ENCODE peak calls at places on chromosomes 3 and 15, in eight cellular contexts. C is heart right ventricle, R is astrocyte of the spinal cord, I is adrenal gland, T is AG04449, Q is colonic mucosa, M is fibroblast of lung, V is neural progenitor cell. F is an unnamed sample.

GRCh38 chr3:126607214-126607908 is 47.6 kb downstream of the TXNRD3 start:
- DNase-seq in T (peak), I (no peak), M (peak), Q (no peak), V (no peak), C (no peak), R (peak), F (peak)

GRCh38 chr15:75606711-75607684 is 18.5 kb downstream of the SNUPN start:
- DNase-seq in R (peak), T (no peak), C (no peak), Q (no peak), I (no peak), V (no peak), M (no peak), F (no peak)

GRCh38 chr15:74618841-74619596 is 3.4 kb downstream of the CLK3 start:
- DNase-seq in C (no peak), M (no peak), V (no peak), I (no peak), T (no peak), Q (no peak), R (no peak), F (no peak)

GRCh38 chr3:114464548-114464947 is 170.7 kb downstream of the TIGIT start:
- DNase-seq in R (no peak), V (peak), M (no peak), I (no peak), C (no peak), T (no peak), Q (no peak), F (no peak)

GRCh38 chr3:108322352-108322751 is 26.0 kb downstream of the HHLA2 start:
- DNase-seq in Q (no peak), C (no peak), M (no peak), V (no peak), I (no peak), R (no peak), T (no peak), F (no peak)

GRCh38 chr3:9747267-9747666 is 2.5 kb upstream of the OGG1 start:
- DNase-seq in V (no peak), I (no peak), R (peak), C (no peak), Q (no peak), M (peak), T (no peak), F (no peak)

GRCh38 chr3:64648927-64649906 is 38.6 kb downstream of the ADAMTS9 start:
- DNase-seq in C (no peak), R (no peak), V (no peak), T (no peak), M (no peak), Q (no peak), I (no peak), F (no peak)

GRCh38 chr15:26939398-26939797 is 31.6 kb upstream of the GABRG3 start:
- DNase-seq in R (no peak), T (no peak), Q (no peak), C (no peak), I (no peak), M (no peak), V (no peak), F (no peak)

GRCh38 chr3:158404319-158404718 is 166.7 kb upstream of the MLF1 start:
- DNase-seq in V (no peak), T (no peak), C (no peak), I (no peak), R (no peak), M (no peak), Q (no peak), F (no peak)

DNA sequence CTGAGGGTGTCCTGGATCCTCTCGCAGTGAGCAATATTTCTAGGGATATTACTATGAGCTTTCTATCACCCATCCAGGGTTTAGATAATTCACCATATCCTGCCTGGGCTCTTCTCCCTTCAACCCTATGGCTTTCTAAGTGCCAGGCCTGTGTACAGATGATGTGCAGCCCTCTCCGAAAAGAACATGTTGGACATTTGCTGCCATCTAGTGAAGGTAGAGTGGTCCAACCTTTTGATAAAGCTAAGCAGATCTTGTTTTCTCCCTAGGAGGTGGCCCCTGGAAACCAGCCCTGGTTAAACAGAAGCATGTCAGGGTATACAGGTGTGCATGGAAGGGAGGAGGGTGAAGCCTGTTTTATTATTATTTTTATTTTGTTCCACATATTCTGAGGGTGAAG is 27.9 kb upstream of the SCN10A start:
- DNase-seq in V (peak), R (peak), I (no peak), C (no peak), Q (no peak), M (peak), T (no peak), F (no peak)
- TF ChIP-seq CTCF in V (peak), R (peak), I (no peak), C (peak), Q (no peak), M (peak), T (peak), F (peak)

DNA sequence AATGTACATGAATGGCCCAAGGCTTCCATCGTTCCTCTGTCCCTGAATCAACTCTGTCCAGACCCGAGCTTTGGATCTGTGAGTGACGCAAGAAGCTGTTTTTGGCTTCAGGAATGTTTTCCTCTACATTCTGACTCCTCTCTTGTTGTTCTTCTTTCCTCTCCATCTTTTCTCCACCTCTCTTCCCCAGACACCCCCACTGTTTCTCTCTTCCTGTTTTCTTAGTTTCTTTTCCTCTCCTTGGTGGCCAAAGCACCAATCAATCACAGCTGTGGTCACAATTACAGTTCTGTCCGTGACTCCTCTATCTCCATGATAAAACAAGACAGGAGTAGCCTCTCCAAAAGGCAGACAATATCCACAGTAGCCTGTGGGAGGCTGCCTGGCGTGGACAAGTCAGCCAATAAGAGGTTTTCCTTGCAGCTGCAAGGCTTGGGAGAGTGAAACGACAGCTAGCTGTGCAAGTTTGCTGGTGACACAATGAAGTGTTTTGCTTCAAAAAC is 4.9 kb upstream of the TMEM212 start:
- DNase-seq in I (peak), C (peak), Q (no peak), V (peak), R (peak), M (peak), T (no peak), F (no peak)
- H3K4me3 ChIP-seq in I (no peak), C (no peak), Q (no peak), V (no peak), R (peak), M (peak), T (no peak), F (no peak)

GRCh38 chr3:84974347-84974746 is 15.6 kb downstream of the CADM2 start:
- DNase-seq in M (peak), R (no peak), I (no peak), T (no peak), C (no peak), Q (no peak), V (no peak), F (no peak)
- TF ChIP-seq CTCF in M (no peak), R (no peak), I (no peak), T (no peak), C (no peak), Q (no peak), V (peak), F (peak)

DNA sequence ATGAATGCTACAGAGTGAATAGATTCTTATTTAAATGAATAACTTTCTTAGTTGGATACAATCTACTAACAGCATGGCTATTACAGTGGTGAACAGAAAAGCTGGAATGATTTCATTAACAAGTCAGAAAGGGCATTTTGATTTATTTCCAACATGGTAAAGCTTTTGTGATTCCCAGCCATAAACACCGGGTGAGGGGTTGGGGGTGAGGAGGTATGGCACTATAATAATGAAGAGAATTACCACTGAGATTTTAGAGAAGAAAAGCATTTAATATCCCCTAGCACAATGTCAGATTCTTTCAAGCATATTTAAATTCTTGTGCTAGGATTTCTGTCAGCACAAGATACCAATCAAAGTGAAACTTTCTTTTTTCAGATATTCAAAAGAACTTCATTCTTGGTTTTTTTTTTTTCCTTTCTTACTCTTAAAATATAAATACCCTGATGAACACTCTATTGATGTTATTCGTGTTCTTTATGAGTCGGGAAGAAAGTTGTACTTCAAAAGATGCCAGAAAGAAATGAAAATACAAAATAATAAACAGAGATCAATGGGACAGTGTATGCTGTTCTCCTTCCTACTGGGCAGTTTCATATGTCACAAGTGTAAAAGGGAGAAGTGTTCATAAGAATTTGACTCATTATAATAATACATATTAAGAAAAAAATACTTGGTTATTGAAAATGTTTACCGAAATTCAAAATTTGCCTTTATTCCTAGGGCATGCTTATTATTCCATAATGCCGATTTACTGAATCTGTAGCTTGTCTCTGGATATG is 522.8 kb downstream of the CADM2 start:
- DNase-seq in T (no peak), Q (no peak), M (no peak), C (no peak), V (no peak), I (no peak), R (peak), F (no peak)
- H3K4me3 ChIP-seq in T (no peak), Q (no peak), M (no peak), C (no peak), V (no peak), I (no peak), R (no peak), F (no peak)

GRCh38 chr3:43155464-43156121 is 49.7 kb upstream of the POMGNT2 start:
- DNase-seq in C (peak), M (peak), V (peak), R (peak), T (peak), I (peak), Q (peak), F (no peak)
- TF ChIP-seq CTCF in C (peak), M (peak), V (peak), R (peak), T (peak), I (peak), Q (peak), F (peak)

DNA sequence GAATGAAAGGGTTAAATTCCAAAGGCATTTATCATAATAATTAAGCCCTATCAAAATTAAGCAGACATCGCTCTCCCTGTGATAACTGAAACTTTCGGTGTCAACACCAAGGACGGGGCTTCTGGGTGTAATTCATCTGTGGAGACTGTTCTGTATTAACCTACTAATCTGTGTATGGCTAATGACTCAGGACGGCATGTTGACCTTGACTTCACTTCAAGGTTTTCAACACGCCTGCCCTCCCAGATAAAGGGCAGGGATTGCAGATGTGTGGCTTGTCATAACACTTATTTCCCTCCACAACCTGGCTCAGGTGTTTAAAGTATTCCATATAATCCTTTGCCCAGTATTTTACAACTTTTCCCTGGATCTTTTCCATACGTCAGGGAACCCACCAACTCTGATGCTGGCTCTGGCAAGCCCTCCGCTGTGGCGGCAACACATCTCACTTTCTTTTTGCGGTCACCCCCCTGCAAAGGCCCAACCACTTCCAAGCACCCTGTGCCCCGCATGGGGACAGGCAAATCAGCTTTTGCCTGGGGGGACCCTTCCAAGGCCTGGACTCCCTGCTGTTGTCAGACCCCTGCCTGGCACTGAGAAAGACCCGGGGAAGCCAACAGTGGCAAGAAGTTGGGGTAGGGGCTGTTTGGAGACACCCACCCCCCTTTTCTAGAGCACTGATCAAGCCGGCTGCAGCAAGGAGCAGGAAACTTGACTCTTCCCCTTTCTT is 93.2 kb upstream of the MEF2A start:
- DNase-seq in C (no peak), V (no peak), M (no peak), I (no peak), R (no peak), Q (no peak), T (no peak), F (no peak)
- H3K4me3 ChIP-seq in C (no peak), V (no peak), M (no peak), I (no peak), R (no peak), Q (no peak), T (no peak), F (no peak)

DNA sequence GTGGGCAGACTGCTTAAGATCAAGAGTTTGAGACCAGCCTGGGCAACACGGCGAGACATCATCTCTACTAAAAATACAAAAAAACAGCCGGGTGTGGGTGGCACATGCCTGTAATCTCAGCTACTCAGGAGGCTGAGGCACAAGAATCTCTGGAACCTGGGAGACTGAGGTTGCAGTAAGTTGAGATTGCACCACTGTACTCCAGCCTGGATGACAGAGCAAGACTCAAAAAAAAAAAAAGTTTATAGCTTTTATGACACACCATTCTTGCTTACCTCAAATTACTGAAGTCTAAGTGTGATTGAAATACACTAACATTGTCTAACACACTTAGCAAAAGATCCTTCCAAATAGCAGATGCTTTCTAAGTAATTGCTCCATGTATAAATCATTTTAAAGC is 207.6 kb downstream of the STAG1 start:
- DNase-seq in M (no peak), T (no peak), R (no peak), I (no peak), V (no peak), C (no peak), Q (no peak), F (no peak)
- TF ChIP-seq CTCF in M (no peak), T (no peak), R (no peak), I (no peak), V (no peak), C (no peak), Q (no peak), F (no peak)

GRCh38 chr3:72721696-72722381 is 126.4 kb downstream of the SHQ1 start:
- DNase-seq in T (no peak), I (no peak), C (no peak), R (no peak), V (peak), M (no peak), Q (no peak), F (no peak)
- H3K4me3 ChIP-seq in T (no peak), I (no peak), C (no peak), R (no peak), V (no peak), M (no peak), Q (no peak), F (no peak)

DNA sequence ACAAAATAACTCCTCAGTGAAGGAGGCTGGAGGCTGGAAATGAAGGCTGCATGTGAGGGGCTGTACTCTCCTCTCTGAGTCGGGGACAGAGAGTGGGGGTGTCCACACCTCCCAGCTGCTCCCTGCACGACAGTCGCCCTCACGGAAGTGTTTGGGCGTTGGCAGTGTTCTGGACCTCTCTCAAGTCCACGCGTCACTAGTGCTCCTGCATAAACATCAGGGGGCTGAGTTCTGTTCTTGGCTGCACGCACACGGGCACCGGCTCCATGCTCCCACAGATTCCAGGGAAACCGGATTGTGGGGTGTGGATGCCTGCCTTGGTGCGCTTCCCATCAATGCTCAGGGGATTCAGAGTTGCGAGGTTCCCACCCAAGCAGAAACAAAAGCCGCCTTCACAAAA is 7.4 kb downstream of the RASGRF1 start:
- DNase-seq in V (no peak), R (no peak), I (no peak), C (no peak), Q (no peak), T (no peak), M (no peak), F (no peak)
- TF ChIP-seq CTCF in V (no peak), R (no peak), I (no peak), C (no peak), Q (no peak), T (no peak), M (no peak), F (no peak)